ENCODE peak calls at places on chromosomes 16 and 17, in four cellular contexts. One of them, this sample, is unnamed.

GRCh38 chr16:88391497-88391850 is 8.7 kb downstream of the ZNF469 start:
- DNase-seq in GM12878: no peak
- DNase-seq in A549: no peak
- DNase-seq in K562: no peak
- DNase-seq in this sample: no peak

GRCh38 chr17:77371117-77371887 is 230.5 kb downstream of the SEC14L1 start:
- DNase-seq in A549: no peak
- DNase-seq in K562: no peak
- DNase-seq in GM12878: no peak
- DNase-seq in this sample: no peak

GRCh38 chr16:2598723-2599122 is 60.9 kb downstream of the PDPK1 start:
- DNase-seq in GM12878: no peak
- DNase-seq in A549: no peak
- DNase-seq in K562: no peak
- DNase-seq in this sample: no peak

GRCh38 chr17:80071116-80071980 is 30.0 kb upstream of the GAA start:
- DNase-seq in K562: no peak
- DNase-seq in A549: no peak
- DNase-seq in GM12878: no peak
- DNase-seq in this sample: no peak

GRCh38 chr16:12833939-12834338 is 30.3 kb upstream of the CPPED1 start:
- DNase-seq in A549: peak; percentile 67
- DNase-seq in K562: peak; percentile 14
- DNase-seq in GM12878: no peak
- DNase-seq in this sample: no peak

GRCh38 chr16:20874088-20874581 is 26.0 kb downstream of the DCUN1D3 start:
- DNase-seq in A549: no peak
- DNase-seq in GM12878: no peak
- DNase-seq in K562: no peak
- DNase-seq in this sample: no peak

GRCh38 chr16:89863741-89864391 is 9.5 kb upstream of the TCF25 start:
- DNase-seq in K562: no peak
- DNase-seq in A549: no peak
- DNase-seq in GM12878: peak; percentile 69
- DNase-seq in this sample: peak; percentile 34

GRCh38 chr16:68286153-68287074 is 22.1 kb downstream of the SLC7A6 start:
- DNase-seq in K562: no peak
- DNase-seq in A549: no peak
- DNase-seq in GM12878: no peak
- DNase-seq in this sample: peak; percentile 86

GRCh38 chr17:50542795-50543774 is 3.9 kb upstream of the SPATA20 start:
- DNase-seq in GM12878: no peak
- DNase-seq in A549: peak; percentile 82
- DNase-seq in K562: no peak
- DNase-seq in this sample: no peak

GRCh38 chr17:41484920-41485904 is 4.3 kb upstream of the KRT35 start:
- DNase-seq in A549: no peak
- DNase-seq in K562: no peak
- DNase-seq in GM12878: no peak
- DNase-seq in this sample: no peak

GRCh38 chr16:69270395-69270794 is 40.8 kb upstream of the VPS4A start:
- DNase-seq in A549: no peak
- DNase-seq in K562: no peak
- DNase-seq in GM12878: no peak
- DNase-seq in this sample: peak; percentile 82

GRCh38 chr16:20611350-20611902 is 35.3 kb upstream of the ACSM2B start:
- DNase-seq in A549: no peak
- DNase-seq in K562: no peak
- DNase-seq in GM12878: no peak
- DNase-seq in this sample: no peak

GRCh38 chr17:74244128-74244527 is 29.9 kb upstream of the DNAI2 start:
- DNase-seq in A549: no peak
- DNase-seq in K562: no peak
- DNase-seq in GM12878: no peak
- DNase-seq in this sample: no peak

GRCh38 chr17:80104321-80104955 is 3.1 kb downstream of the GAA start:
- DNase-seq in A549: no peak
- DNase-seq in K562: no peak
- DNase-seq in GM12878: no peak
- DNase-seq in this sample: no peak

GRCh38 chr16:46996391-46996790 is 22.9 kb upstream of the DNAJA2 start:
- DNase-seq in K562: peak; percentile 11
- DNase-seq in A549: no peak
- DNase-seq in GM12878: no peak
- DNase-seq in this sample: peak; percentile 48

GRCh38 chr16:1159973-1160772 is 7.3 kb downstream of the CACNA1H start:
- DNase-seq in A549: no peak
- DNase-seq in GM12878: no peak
- DNase-seq in K562: peak; percentile 34
- DNase-seq in this sample: no peak

GRCh38 chr17:5467416-5467815 is 1.4 kb downstream of the DHX33 start:
- DNase-seq in K562: no peak
- DNase-seq in A549: no peak
- DNase-seq in GM12878: no peak
- DNase-seq in this sample: no peak

GRCh38 chr16:73047536-73048291 is at the start of gene ZFHX3:
- DNase-seq in K562: no peak
- DNase-seq in A549: peak; percentile 73
- DNase-seq in GM12878: no peak
- DNase-seq in this sample: peak; percentile 81

GRCh38 chr16:57273359-57273758 is 11.1 kb downstream of the PLLP start:
- DNase-seq in A549: no peak
- DNase-seq in K562: no peak
- DNase-seq in GM12878: no peak
- DNase-seq in this sample: no peak

GRCh38 chr16:72921620-72922019 is 126.3 kb downstream of the ZFHX3 start:
- DNase-seq in A549: no peak
- DNase-seq in GM12878: no peak
- DNase-seq in K562: no peak
- DNase-seq in this sample: no peak

DNA sequence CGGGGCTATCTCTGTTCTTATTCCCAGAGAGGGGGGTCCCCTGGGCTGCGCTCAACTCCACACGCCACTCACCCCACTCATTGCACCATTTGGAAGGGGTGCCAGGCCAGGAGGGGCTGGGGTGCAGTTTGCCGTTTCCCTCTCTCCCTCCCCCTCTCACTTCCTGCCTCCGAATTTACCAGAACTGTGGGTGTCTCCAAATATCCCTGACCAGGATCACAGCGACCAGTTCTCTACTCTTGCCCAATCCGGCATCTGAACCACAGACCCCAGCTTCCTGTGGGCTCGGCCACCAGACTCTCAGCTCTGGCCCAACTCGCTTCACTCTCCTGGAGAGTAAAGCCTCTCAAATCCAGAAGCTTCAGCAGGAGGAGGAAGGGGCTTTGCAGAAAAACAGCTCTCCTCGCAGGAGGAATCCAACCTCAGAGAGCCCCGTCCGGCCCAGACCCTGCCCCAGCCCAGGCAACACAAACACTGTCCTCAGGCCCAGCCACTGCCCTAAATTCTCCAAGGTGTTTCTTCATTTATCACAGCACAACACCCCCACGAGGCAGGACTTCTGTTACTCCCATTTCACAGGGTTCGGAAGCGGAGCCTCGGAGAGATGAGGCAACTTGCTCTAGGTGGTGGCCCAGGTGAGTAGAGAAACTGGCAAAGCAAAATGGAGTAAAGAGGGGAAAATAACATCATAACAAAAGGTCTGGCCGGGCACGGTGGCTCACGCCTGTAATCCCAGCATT is 423 bp upstream of the ASGR2 start:
- DNase-seq in A549: no peak
- DNase-seq in GM12878: no peak
- DNase-seq in K562: no peak
- DNase-seq in this sample: peak; percentile 94
- TF ChIP-seq MYC in A549: no peak
- TF ChIP-seq MYC in GM12878: no peak
- TF ChIP-seq MYC in K562: no peak
- TF ChIP-seq MYC in this sample: peak; percentile 29

DNA sequence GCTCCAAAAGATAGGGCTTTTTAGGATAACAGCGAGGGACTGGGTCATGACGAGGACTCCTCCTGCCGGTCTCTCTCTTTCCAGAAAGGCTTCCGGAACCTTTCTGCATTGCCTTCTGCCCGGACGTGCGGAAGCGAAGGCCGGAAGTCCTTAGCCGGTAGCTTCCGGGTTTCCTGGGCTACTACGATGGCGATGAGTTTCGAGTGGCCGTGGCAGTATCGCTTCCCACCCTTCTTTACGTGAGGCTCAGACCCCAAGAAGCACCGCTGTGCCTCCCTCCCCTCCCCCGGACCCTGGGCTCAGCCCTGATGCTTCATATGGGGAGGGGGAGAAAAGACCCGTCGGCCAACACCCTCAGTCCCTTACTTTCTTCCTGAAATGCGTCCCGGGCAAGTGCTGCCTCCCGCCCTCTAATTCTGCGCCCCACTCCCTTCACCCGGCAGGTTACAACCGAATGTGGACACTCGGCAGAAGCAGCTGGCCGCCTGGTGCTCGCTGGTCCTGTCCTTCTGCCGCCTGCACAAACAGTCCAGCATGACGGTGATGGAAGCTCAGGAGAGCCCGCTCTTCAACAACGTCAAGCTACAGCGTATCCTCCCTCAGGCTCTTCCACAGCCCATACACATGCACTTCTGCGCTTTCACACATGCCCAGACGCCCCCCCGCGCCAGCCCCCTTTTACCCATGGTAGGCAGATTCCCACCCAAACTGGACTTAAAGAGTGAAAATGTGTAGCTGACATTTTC is at the start of gene VPS25:
- DNase-seq in K562: peak; percentile 92
- DNase-seq in GM12878: no peak
- DNase-seq in A549: peak; percentile 92
- DNase-seq in this sample: peak; percentile 84
- TF ChIP-seq CTCF in K562: peak; percentile 33
- TF ChIP-seq CTCF in GM12878: no peak
- TF ChIP-seq CTCF in A549: no peak
- TF ChIP-seq CTCF in this sample: no peak

GRCh38 chr17:29574732-29575510 is 6.4 kb downstream of the TP53I13 start:
- DNase-seq in A549: no peak
- DNase-seq in GM12878: no peak
- DNase-seq in K562: no peak
- DNase-seq in this sample: no peak
- H3K4me3 ChIP-seq in A549: no peak overlapping the region
- H3K4me3 ChIP-seq in GM12878: no peak overlapping the region
- H3K4me3 ChIP-seq in K562: no peak overlapping the region
- H3K4me3 ChIP-seq in this sample: no peak overlapping the region

GRCh38 chr16:11429113-11429512 is 83.9 kb downstream of the RMI2 start:
- DNase-seq in K562: no peak
- DNase-seq in A549: no peak
- DNase-seq in GM12878: no peak
- DNase-seq in this sample: no peak
- TF ChIP-seq MYC in K562: no peak
- TF ChIP-seq MYC in A549: no peak
- TF ChIP-seq MYC in GM12878: no peak
- TF ChIP-seq MYC in this sample: no peak

DNA sequence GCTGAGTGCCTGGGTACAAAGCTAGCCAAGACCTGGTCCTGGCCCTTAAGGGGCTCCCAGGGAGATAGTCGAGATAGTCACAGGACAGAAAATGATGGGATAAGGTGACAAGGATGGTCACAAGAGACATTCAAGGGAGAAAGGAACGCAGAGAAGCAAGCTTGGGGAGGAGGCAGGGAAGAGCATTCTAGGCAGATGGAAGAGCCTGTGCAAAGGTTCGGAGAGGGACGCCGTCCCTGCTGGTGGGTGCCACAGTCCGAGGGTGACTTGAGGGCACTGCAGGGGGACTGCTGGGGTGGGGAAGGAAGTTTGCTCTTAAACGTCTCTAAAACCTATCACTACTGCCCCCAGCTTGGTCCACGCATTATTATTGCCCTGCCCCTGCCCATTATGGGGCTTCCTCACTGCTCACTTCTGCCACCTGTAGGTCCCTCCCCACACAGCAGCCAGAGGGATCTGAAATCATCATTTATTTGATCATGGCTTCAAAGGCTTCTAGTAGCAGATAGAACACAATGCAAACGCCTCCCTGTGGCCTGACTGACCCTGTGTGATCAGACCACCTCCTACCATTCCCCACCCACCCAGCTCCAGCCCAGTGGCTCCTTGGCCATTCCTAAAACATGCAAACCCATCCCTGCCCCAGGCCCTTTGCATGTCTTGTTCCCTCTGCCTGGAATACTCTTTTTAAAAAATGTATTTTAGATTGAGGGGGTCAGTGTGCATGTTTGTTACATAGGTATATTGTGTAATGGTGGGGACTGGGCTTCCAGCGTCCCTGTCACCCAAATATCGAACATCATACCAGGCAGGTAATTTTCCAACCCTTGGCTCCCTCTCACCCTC is 60.3 kb downstream of the RMI2 start:
- DNase-seq in GM12878: no peak
- DNase-seq in A549: peak; percentile 56
- DNase-seq in K562: peak; percentile 56
- DNase-seq in this sample: peak; percentile 67
- TF ChIP-seq CTCF in GM12878: peak; percentile 75
- TF ChIP-seq CTCF in A549: peak; percentile 52
- TF ChIP-seq CTCF in K562: peak; percentile 76
- TF ChIP-seq CTCF in this sample: peak; percentile 93

DNA sequence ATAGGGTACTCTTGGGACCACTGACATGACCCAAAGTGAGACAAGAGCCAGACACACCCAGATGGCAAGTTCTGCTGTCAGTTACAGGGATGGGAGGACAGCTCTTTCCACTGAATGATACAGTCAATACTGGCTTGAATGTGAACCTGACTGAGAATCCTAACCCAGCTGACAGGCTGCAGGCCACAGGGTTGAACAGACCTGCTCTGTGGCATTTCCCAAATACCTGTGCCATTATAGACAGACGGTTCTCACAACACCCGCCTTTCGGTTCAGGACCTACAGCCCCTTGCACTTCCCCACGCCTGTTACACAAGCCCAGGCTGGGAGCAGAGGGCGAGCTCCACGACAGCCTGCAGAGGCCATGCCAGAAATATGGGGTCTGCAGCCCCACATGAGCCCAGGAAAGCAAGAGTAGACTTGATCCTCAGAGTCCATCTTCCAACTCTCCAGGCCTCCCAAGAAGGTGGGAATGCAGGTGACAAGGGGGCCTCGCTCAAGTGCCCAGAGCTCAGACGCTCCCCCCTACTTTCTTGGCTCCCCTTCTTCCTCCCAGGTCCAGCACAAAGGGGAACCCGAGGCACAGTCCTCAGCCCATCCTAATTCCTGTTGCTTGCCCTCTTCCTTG is 314.3 kb downstream of the SOX9 start:
- DNase-seq in K562: no peak
- DNase-seq in GM12878: no peak
- DNase-seq in A549: no peak
- DNase-seq in this sample: no peak
- H3K4me3 ChIP-seq in K562: no peak overlapping the region
- H3K4me3 ChIP-seq in GM12878: no peak overlapping the region
- H3K4me3 ChIP-seq in A549: no peak overlapping the region
- H3K4me3 ChIP-seq in this sample: no peak overlapping the region

DNA sequence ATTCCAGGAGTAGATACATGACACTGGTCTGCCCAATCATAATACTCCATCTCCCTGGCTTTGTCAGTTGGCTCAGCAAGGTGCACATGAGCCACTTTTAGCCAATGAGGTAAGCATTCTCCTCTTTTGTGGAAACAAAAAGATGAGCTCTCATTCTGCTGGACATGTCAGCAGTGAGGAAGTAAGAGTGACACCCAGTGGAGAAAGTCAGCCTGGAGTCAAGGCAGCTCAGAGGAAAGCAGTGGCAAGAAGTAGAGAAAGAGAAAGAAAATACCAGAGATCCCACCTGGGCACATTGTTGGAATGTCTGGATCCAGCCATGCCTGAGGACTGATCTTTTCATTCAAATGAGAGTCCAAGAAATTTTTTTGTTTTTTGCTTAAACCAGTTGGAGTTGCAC is 496.9 kb upstream of the C16orf82 start:
- DNase-seq in K562: peak; percentile 18
- DNase-seq in GM12878: no peak
- DNase-seq in A549: peak; percentile 20
- DNase-seq in this sample: peak; percentile 27
- TF ChIP-seq MYC in K562: no peak
- TF ChIP-seq MYC in GM12878: no peak
- TF ChIP-seq MYC in A549: no peak
- TF ChIP-seq MYC in this sample: no peak

This sample was measured in NB4.